ENCODE peak calls at places on chromosomes 5 and 9, in ten cellular contexts. U, N, K, D, X, M, G, J, Z and A are unnamed samples.

GRCh38 chr5:100757618-100758017 is 145.5 kb downstream of the ST8SIA4 start:
- DNase-seq in K (no peak), Z (no peak), G (no peak), U (no peak), X (no peak), J (no peak), M (no peak), D (no peak), N (no peak), A (no peak)

GRCh38 chr5:179316111-179316551 is 29.1 kb downstream of the ADAMTS2 start:
- DNase-seq in Z (no peak), G (no peak), J (peak), D (no peak), U (no peak), K (no peak), M (no peak), X (no peak), N (no peak), A (no peak)

GRCh38 chr5:111532873-111533272 is 20.5 kb upstream of the STARD4 start:
- DNase-seq in X (no peak), D (no peak), Z (no peak), K (no peak), G (no peak), U (no peak), M (no peak), N (no peak), J (no peak), A (no peak)

GRCh38 chr5:94240616-94241287 is 377.7 kb downstream of the KIAA0825 start:
- DNase-seq in N (no peak), J (no peak), D (no peak), M (no peak), X (no peak), U (no peak), K (peak), Z (no peak), G (peak), A (no peak)

GRCh38 chr9:19441730-19442129 is 32.9 kb downstream of the ACER2 start:
- DNase-seq in U (no peak), G (no peak), M (no peak), J (no peak), Z (no peak), K (no peak), N (no peak), D (no peak), X (no peak), A (no peak)

GRCh38 chr5:773517-774264 is 10.8 kb downstream of the ZDHHC11B start:
- DNase-seq in G (peak), U (no peak), J (no peak), K (no peak), N (peak), Z (no peak), D (peak), M (no peak), X (no peak), A (no peak)

GRCh38 chr5:53733853-53734252 is 173.4 kb downstream of the NDUFS4 start:
- DNase-seq in X (no peak), N (no peak), M (no peak), G (peak), K (no peak), U (no peak), J (no peak), D (no peak), Z (no peak), A (no peak)

GRCh38 chr9:112188884-112189283 is 13.8 kb upstream of the SUSD1 start:
- DNase-seq in K (no peak), D (no peak), X (no peak), U (no peak), M (no peak), N (no peak), G (no peak), J (no peak), Z (no peak), A (no peak)

GRCh38 chr9:117616436-117616835 is 87.8 kb upstream of the TLR4 start:
- DNase-seq in J (no peak), G (peak), Z (no peak), X (no peak), U (no peak), D (no peak), N (no peak), M (no peak), K (no peak), A (no peak)